ENCODE peak calls at places on chromosomes 7 and 10, in eight cellular contexts. P is HepG2, F is A549, M is K562, K is H1, X is HCT116, Z is endothelial cell of umbilical vein, L is GM12878. U is an unnamed sample.

GRCh38 chr7:143245123-143245522 is 18.1 kb upstream of the GSTK1 start:
- DNase-seq in P (no peak), F (no peak), M (no peak), K (no peak), X (no peak), Z (peak; percentile 58), L (no peak), U (peak; percentile 50)

GRCh38 chr7:22654836-22655235 is 72.2 kb upstream of the IL6 start:
- DNase-seq in P (no peak), F (no peak), M (no peak), K (no peak), X (no peak), Z (no peak), L (no peak), U (no peak)

GRCh38 chr7:128427289-128427891 is 17.6 kb upstream of the IMPDH1 start:
- DNase-seq in P (peak; percentile 55), F (no peak), M (peak; percentile 55), K (no peak), X (peak; percentile 36), Z (peak; percentile 68), L (no peak), U (peak; percentile 79)

GRCh38 chr10:53719658-53720057 is 947.1 kb upstream of the MBL2 start:
- DNase-seq in P (no peak), F (no peak), M (no peak), K (no peak), X (no peak), Z (no peak), L (no peak), U (no peak)

GRCh38 chr10:31926765-31927596 is 1.6 kb downstream of the ARHGAP12 start:
- DNase-seq in P (no peak), F (no peak), M (no peak), K (no peak), X (no peak), Z (peak; percentile 11), L (no peak), U (peak; percentile 9)

GRCh38 chr7:79386688-79387422 is 66.6 kb downstream of the MAGI2 start:
- DNase-seq in P (no peak), F (no peak), M (no peak), K (no peak), X (no peak), Z (peak; percentile 79), L (no peak), U (no peak)

GRCh38 chr7:135291809-135292253 is 58.2 kb downstream of the STRA8 start:
- DNase-seq in P (peak; percentile 7), F (peak; percentile 62), M (no peak), K (no peak), X (no peak), Z (peak; percentile 97), L (no peak), U (no peak)

GRCh38 chr10:114779803-114780609 is 41.6 kb upstream of the FHIP2A start:
- DNase-seq in P (peak; percentile 3), F (peak; percentile 40), M (no peak), K (no peak), X (peak; percentile 76), Z (peak; percentile 97), L (no peak), U (peak; percentile 22)

GRCh38 chr7:1963575-1963974 is 269.2 kb downstream of the MAD1L1 start:
- DNase-seq in P (no peak), F (no peak), M (no peak), K (no peak), X (no peak), Z (no peak), L (no peak), U (no peak)

GRCh38 chr10:60661627-60662026 is 116.7 kb upstream of the CDK1 start:
- DNase-seq in P (no peak), F (no peak), M (no peak), K (no peak), X (peak; percentile 58), Z (no peak), L (no peak), U (no peak)

DNA sequence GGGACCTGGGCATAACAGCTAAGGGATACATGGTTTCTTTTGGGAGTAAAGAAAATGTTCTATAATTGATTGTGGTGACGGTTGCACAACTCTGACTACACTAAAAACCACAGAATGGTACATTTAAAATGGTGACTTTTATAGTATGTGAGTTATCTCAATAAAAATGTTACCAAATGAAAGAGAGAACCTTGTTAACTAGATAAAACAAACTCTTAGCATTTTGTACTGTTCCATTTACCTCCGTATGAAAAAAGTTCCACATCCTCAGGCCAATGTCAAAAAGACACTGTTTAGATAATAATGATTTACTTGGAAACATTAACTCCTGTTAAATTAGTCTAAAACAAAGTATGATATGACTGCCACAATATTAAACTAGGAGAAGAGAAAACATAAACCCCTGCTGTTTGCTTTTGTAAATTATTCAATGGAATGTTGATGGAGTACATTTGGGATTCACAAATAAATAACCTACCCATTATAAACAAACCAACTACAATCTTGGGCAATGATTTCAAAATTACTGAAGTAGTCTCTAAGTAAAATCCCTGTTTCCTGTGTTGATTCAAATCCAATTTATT is 60.7 kb downstream of the SMURF1 start:
- DNase-seq in P (no peak), F (no peak), M (no peak), K (no peak), X (no peak), Z (no peak), L (no peak), U (peak; percentile 88)
- TF ChIP-seq MAX in P (no peak), F (no peak), M (no peak), K (no peak), X (no peak), Z (no peak), L (no peak), U (no peak)

GRCh38 chr10:123011987-123012386 is 3.2 kb downstream of the ACADSB start:
- DNase-seq in P (no peak), F (no peak), M (no peak), K (no peak), X (no peak), Z (no peak), L (no peak), U (no peak)

GRCh38 chr10:123013456-123014419 is 4.9 kb downstream of the ACADSB start:
- DNase-seq in P (no peak), F (no peak), M (no peak), K (no peak), X (no peak), Z (no peak), L (no peak), U (no peak)

GRCh38 chr10:123007558-123008378 is 827 bp downstream of the IKZF5 start:
- DNase-seq in P (peak; percentile 68), F (peak; percentile 72), M (peak; percentile 15), K (no peak), X (peak; percentile 43), Z (peak; percentile 63), L (peak; percentile 21), U (peak; percentile 82)

GRCh38 chr10:123009105-123009805 is 449 bp downstream of the ACADSB start:
- DNase-seq in P (no peak), F (peak; percentile 27), M (peak; percentile 17), K (no peak), X (no peak), Z (peak; percentile 19), L (no peak), U (peak; percentile 25)

GRCh38 chr10:123008379-123009104 is at the start of the genes ACADSB and IKZF5:
- DNase-seq in P (peak; percentile 95), F (peak; percentile 97), M (peak; percentile 94), K (peak; percentile 90), X (peak; percentile 98), Z (peak; percentile 97), L (peak; percentile 92), U (peak; percentile 99)
- TF ChIP-seq POLR2A in P (peak; percentile 99), F (peak; percentile 95), M (peak; percentile 84), K (peak; percentile 89), X (peak; percentile 96), Z (peak; percentile 80), L (peak; percentile 99), U (peak; percentile 97)

GRCh38 chr10:3933733-3934132 is 148.7 kb upstream of the KLF6 start:
- DNase-seq in P (no peak), F (no peak), M (no peak), K (no peak), X (no peak), Z (no peak), L (no peak), U (no peak)

GRCh38 chr10:3936422-3937040 is 151.5 kb upstream of the KLF6 start:
- DNase-seq in P (no peak), F (no peak), M (no peak), K (no peak), X (no peak), Z (no peak), L (no peak), U (no peak)

GRCh38 chr10:3935933-3936359 is 150.9 kb upstream of the KLF6 start:
- DNase-seq in P (no peak), F (no peak), M (no peak), K (no peak), X (no peak), Z (peak; percentile 98), L (no peak), U (no peak)

GRCh38 chr10:3932597-3933380 is 147.8 kb upstream of the KLF6 start:
- DNase-seq in P (no peak), F (no peak), M (no peak), K (no peak), X (no peak), Z (no peak), L (no peak), U (no peak)

DNA sequence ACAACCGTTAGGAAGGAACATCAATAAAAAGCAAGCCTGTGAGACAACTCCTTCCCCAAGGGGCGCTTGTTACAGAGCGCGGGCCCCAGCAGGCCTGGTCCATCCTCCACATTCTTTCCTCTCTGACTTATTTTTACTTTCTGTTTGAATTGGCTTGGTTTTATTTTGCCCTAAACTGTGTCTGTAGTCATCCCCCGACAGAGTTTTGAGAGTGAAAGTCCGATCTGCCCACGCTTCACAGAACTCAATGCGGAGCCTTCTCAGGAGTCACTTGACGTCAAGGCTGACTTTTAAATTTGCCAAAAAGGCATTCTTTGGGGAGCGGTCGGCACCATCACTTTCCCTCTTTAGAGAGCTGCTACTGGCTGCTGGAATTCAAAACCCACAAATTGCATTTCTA is 150.1 kb upstream of the KLF6 start:
- DNase-seq in P (no peak), F (no peak), M (no peak), K (no peak), X (no peak), Z (peak; percentile 26), L (peak; percentile 92), U (no peak)
- TF ChIP-seq MAX in P (no peak), F (no peak), M (no peak), K (no peak), X (no peak), Z (no peak), L (no peak), U (no peak)

DNA sequence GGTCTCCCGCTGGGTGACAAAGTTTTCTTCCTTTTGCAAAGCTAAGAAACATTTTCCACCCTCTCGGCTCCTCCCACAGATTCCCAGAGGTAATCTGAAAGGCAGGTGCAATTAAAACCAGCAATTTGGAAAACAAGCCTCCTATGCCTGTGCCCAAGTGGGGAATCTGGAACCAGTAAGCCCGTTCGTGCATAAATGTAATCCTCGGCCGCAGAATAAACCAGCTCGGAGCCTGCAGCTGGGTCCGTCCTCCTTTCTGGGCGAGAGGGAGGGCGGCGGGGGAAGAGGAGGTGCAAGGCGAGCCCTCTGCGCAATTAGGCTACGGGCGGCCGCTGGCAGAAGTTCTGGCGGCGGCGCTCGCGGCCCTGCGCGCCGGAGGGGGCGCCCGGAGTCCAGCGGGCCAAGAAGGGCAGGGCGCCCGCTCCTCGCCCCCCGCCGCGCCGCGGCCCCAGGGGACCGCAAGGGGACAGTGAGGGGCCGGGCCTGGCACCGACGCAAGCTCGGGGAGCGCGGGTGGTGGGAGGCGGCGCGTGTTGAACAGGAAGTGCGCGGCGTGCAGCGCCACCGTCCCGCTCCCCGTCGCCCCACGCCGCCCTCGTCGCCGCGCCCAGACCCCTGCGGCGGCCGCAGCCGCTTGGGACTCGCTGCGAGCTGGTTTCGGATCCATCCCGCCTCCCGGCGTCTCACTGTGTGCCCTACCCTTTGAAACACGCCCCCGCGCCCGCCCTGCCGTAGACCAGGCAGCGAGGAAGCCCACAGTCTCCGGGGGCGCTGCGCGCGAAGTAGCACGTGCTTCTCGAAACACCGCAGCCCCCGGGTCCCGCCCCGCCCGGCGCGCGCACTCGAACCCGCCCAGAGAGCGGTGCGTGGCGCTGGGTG is at the start of gene PRKAG2:
- DNase-seq in P (no peak), F (peak; percentile 55), M (peak; percentile 66), K (no peak), X (no peak), Z (peak; percentile 40), L (no peak), U (peak; percentile 87)
- TF ChIP-seq POLR2A in P (no peak), F (no peak), M (no peak), K (no peak), X (no peak), Z (no peak), L (no peak), U (peak; percentile 55)